ENCODE peak calls at places on chromosomes 5 and 9, in six cellular contexts. One of them, this sample, is unnamed. For H3K4me1, the result is how much of the 10 kb centered on the place peaks cover.

GRCh38 chr9:83027153-83027867 is 35.6 kb downstream of the RASEF start:
- DNase-seq in transverse colon: no peak
- DNase-seq in IMR-90: peak
- DNase-seq in prostate gland: no peak
- DNase-seq in endodermal cell: no peak
- DNase-seq in tibial artery: no peak
- DNase-seq in this sample: no peak

GRCh38 chr9:112533660-112534059 is 47.0 kb downstream of the KIAA1958 start:
- DNase-seq in transverse colon: no peak
- DNase-seq in IMR-90: no peak
- DNase-seq in prostate gland: no peak
- DNase-seq in endodermal cell: no peak
- DNase-seq in tibial artery: no peak
- DNase-seq in this sample: no peak

GRCh38 chr9:15372385-15373200 is 50.1 kb upstream of the SNAPC3 start:
- DNase-seq in transverse colon: no peak
- DNase-seq in IMR-90: no peak
- DNase-seq in prostate gland: no peak
- DNase-seq in endodermal cell: no peak
- DNase-seq in tibial artery: no peak
- DNase-seq in this sample: no peak

GRCh38 chr5:172284275-172284971 is 859 bp upstream of the UBTD2 start:
- DNase-seq in transverse colon: no peak
- DNase-seq in IMR-90: no peak
- DNase-seq in prostate gland: no peak
- DNase-seq in endodermal cell: no peak
- DNase-seq in tibial artery: peak
- DNase-seq in this sample: peak

GRCh38 chr5:170179626-170180025 is 53.2 kb upstream of the C5orf58 start:
- DNase-seq in transverse colon: no peak
- DNase-seq in IMR-90: no peak
- DNase-seq in prostate gland: no peak
- DNase-seq in endodermal cell: no peak
- DNase-seq in tibial artery: no peak
- DNase-seq in this sample: no peak

GRCh38 chr5:151238303-151238741 is 14.4 kb upstream of the CCDC69 start:
- DNase-seq in transverse colon: peak
- DNase-seq in IMR-90: no peak
- DNase-seq in prostate gland: no peak
- DNase-seq in endodermal cell: no peak
- DNase-seq in tibial artery: no peak
- DNase-seq in this sample: no peak

GRCh38 chr9:35756275-35756742 is 2.2 kb upstream of the MSMP start:
- DNase-seq in transverse colon: peak
- DNase-seq in IMR-90: no peak
- DNase-seq in prostate gland: peak
- DNase-seq in endodermal cell: no peak
- DNase-seq in tibial artery: no peak
- DNase-seq in this sample: peak

GRCh38 chr5:74095871-74096270 is 469.9 kb downstream of the ARHGEF28 start:
- DNase-seq in transverse colon: no peak
- DNase-seq in IMR-90: peak
- DNase-seq in prostate gland: no peak
- DNase-seq in endodermal cell: no peak
- DNase-seq in tibial artery: no peak
- DNase-seq in this sample: no peak

GRCh38 chr5:55517804-55518203 is 17.0 kb downstream of the PLPP1 start:
- DNase-seq in transverse colon: peak
- DNase-seq in IMR-90: no peak
- DNase-seq in prostate gland: no peak
- DNase-seq in endodermal cell: no peak
- DNase-seq in tibial artery: no peak
- DNase-seq in this sample: no peak

GRCh38 chr5:35902032-35902681 is 36.3 kb downstream of the CAPSL start:
- DNase-seq in transverse colon: no peak
- DNase-seq in IMR-90: peak
- DNase-seq in prostate gland: no peak
- DNase-seq in endodermal cell: no peak
- DNase-seq in tibial artery: no peak
- DNase-seq in this sample: no peak

GRCh38 chr9:85349046-85349445 is 392.7 kb downstream of the AGTPBP1 start:
- DNase-seq in transverse colon: no peak
- DNase-seq in IMR-90: no peak
- DNase-seq in prostate gland: no peak
- DNase-seq in endodermal cell: no peak
- DNase-seq in tibial artery: no peak
- DNase-seq in this sample: no peak

GRCh38 chr5:175657593-175658271 is at the start of gene HRH2:
- DNase-seq in transverse colon: peak
- DNase-seq in IMR-90: no peak
- DNase-seq in prostate gland: no peak
- DNase-seq in endodermal cell: peak
- DNase-seq in tibial artery: peak
- DNase-seq in this sample: no peak

GRCh38 chr5:153952893-153953292 is 85.8 kb downstream of the FAM114A2 start:
- DNase-seq in transverse colon: no peak
- DNase-seq in IMR-90: no peak
- DNase-seq in prostate gland: no peak
- DNase-seq in endodermal cell: no peak
- DNase-seq in tibial artery: no peak
- DNase-seq in this sample: no peak

DNA sequence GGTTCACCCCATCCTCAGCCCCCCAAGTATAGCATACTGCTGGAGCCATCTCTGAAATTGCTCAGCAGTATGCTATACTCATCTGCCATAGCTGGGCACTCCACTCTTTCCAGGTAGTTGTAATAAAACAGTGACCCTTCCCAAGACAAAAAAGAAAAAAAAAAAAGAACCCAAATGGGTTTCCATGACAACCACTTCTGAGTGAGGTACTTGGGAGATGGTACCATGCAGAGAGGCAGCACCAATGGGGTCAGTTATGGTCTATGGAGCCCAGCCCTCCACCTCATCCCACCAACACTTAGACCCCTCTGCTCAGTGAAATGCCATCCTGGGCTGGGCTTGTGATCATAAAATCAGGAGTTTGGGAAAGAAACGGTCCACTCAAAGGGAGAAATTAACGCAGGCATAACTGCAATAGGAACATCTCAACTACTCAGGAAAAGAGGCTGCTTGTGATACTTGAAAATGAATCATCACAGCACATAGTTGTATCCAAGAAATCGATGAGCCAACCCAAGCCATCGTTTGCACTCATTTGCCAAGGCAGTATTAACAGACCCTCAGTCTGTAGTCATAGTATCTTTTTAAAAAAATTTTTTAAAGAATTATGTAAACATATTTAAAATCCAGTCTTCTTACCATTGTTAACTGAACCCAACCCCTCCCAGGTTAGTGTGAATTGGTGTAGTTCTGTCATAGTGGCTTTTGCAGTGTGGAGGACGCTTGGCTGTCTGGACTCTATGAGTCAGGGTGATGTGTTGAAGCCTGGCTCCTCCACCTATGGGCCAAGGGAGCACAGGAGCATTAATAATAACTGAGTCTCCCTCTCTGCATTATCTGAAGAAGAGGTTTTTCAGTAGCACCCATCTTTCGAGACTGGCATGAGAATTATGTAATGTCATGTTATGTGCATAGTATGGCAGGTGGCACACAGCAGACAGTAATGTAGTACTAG is 402.7 kb downstream of the SPOCK1 start:
- DNase-seq in transverse colon: no peak
- DNase-seq in IMR-90: peak
- DNase-seq in prostate gland: no peak
- DNase-seq in endodermal cell: no peak
- DNase-seq in tibial artery: no peak
- DNase-seq in this sample: no peak
- TF ChIP-seq CTCF in transverse colon: no peak
- TF ChIP-seq CTCF in IMR-90: no peak
- TF ChIP-seq CTCF in prostate gland: no peak
- TF ChIP-seq CTCF in endodermal cell: no peak
- TF ChIP-seq CTCF in tibial artery: no peak
- TF ChIP-seq CTCF in this sample: no peak

GRCh38 chr5:89534331-89534730 is 651.3 kb upstream of the MEF2C start:
- DNase-seq in transverse colon: no peak
- DNase-seq in IMR-90: peak
- DNase-seq in prostate gland: no peak
- DNase-seq in endodermal cell: no peak
- DNase-seq in tibial artery: no peak
- DNase-seq in this sample: no peak
- H3K4me1 ChIP-seq in transverse colon: under half
- H3K4me1 ChIP-seq in IMR-90: under half
- H3K4me1 ChIP-seq in prostate gland: under half
- H3K4me1 ChIP-seq in endodermal cell: under half
- H3K4me1 ChIP-seq in tibial artery: under half
- H3K4me1 ChIP-seq in this sample: under half

GRCh38 chr9:100064872-100065581 is 33.8 kb downstream of the ERP44 start:
- DNase-seq in transverse colon: no peak
- DNase-seq in IMR-90: peak
- DNase-seq in prostate gland: no peak
- DNase-seq in endodermal cell: no peak
- DNase-seq in tibial artery: no peak
- DNase-seq in this sample: no peak
- H3K27ac ChIP-seq in transverse colon: no peak
- H3K27ac ChIP-seq in IMR-90: no peak
- H3K27ac ChIP-seq in prostate gland: no peak
- H3K27ac ChIP-seq in endodermal cell: no peak
- H3K27ac ChIP-seq in tibial artery: no peak
- H3K27ac ChIP-seq in this sample: no peak

GRCh38 chr9:37027582-37028424 is 6.3 kb downstream of the PAX5 start:
- DNase-seq in transverse colon: peak
- DNase-seq in IMR-90: peak
- DNase-seq in prostate gland: peak
- DNase-seq in endodermal cell: peak
- DNase-seq in tibial artery: peak
- DNase-seq in this sample: peak

GRCh38 chr9:37029776-37030590 is 4.1 kb downstream of the PAX5 start:
- DNase-seq in transverse colon: no peak
- DNase-seq in IMR-90: no peak
- DNase-seq in prostate gland: no peak
- DNase-seq in endodermal cell: peak
- DNase-seq in tibial artery: no peak
- DNase-seq in this sample: no peak

GRCh38 chr9:37030591-37030939 is 3.5 kb downstream of the PAX5 start:
- DNase-seq in transverse colon: no peak
- DNase-seq in IMR-90: no peak
- DNase-seq in prostate gland: no peak
- DNase-seq in endodermal cell: no peak
- DNase-seq in tibial artery: no peak
- DNase-seq in this sample: no peak

GRCh38 chr9:37028425-37029031 is 5.5 kb downstream of the PAX5 start:
- DNase-seq in transverse colon: no peak
- DNase-seq in IMR-90: no peak
- DNase-seq in prostate gland: no peak
- DNase-seq in endodermal cell: peak
- DNase-seq in tibial artery: no peak
- DNase-seq in this sample: no peak

DNA sequence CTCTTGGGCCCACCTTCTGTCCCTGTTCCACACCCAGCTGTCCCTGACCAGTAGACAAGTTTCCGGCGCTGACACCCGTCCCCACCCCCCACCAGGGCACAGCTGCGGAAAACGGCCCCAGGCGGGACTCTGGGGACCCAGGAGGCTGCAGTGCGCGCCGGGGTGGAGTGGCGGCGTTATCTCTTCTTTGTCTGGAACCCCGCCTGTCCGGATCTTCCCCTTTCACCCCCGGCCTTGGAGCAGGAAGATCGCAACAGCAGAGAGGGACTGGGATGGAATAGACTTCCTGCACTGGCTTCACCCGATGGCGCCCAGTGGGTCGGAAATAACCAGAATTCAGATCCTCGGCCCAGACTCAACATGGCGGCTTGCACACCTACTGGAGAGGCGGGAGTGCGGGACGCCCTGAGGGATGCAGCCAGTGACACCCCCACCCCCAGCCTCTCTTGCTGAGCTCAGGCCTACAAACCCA is 4.7 kb downstream of the PAX5 start:
- DNase-seq in transverse colon: no peak
- DNase-seq in IMR-90: no peak
- DNase-seq in prostate gland: no peak
- DNase-seq in endodermal cell: peak
- DNase-seq in tibial artery: no peak
- DNase-seq in this sample: no peak
- TF ChIP-seq CTCF in transverse colon: no peak
- TF ChIP-seq CTCF in IMR-90: no peak
- TF ChIP-seq CTCF in prostate gland: no peak
- TF ChIP-seq CTCF in endodermal cell: no peak
- TF ChIP-seq CTCF in tibial artery: no peak
- TF ChIP-seq CTCF in this sample: no peak

GRCh38 chr5:39158127-39158593 is 61.2 kb downstream of the FYB1 start:
- DNase-seq in transverse colon: no peak
- DNase-seq in IMR-90: no peak
- DNase-seq in prostate gland: no peak
- DNase-seq in endodermal cell: no peak
- DNase-seq in tibial artery: peak
- DNase-seq in this sample: no peak

GRCh38 chr5:39159986-39160490 is 59.3 kb downstream of the FYB1 start:
- DNase-seq in transverse colon: no peak
- DNase-seq in IMR-90: no peak
- DNase-seq in prostate gland: no peak
- DNase-seq in endodermal cell: no peak
- DNase-seq in tibial artery: no peak
- DNase-seq in this sample: no peak

GRCh38 chr5:39158786-39159185 is 60.6 kb downstream of the FYB1 start:
- DNase-seq in transverse colon: no peak
- DNase-seq in IMR-90: no peak
- DNase-seq in prostate gland: no peak
- DNase-seq in endodermal cell: no peak
- DNase-seq in tibial artery: no peak
- DNase-seq in this sample: no peak

GRCh38 chr5:39156082-39156481 is 63.3 kb downstream of the FYB1 start:
- DNase-seq in transverse colon: no peak
- DNase-seq in IMR-90: no peak
- DNase-seq in prostate gland: no peak
- DNase-seq in endodermal cell: no peak
- DNase-seq in tibial artery: no peak
- DNase-seq in this sample: no peak

GRCh38 chr5:39157679-39158078 is 61.7 kb downstream of the FYB1 start:
- DNase-seq in transverse colon: no peak
- DNase-seq in IMR-90: no peak
- DNase-seq in prostate gland: no peak
- DNase-seq in endodermal cell: no peak
- DNase-seq in tibial artery: no peak
- DNase-seq in this sample: no peak
- H3K4me1 ChIP-seq in transverse colon: under half
- H3K4me1 ChIP-seq in IMR-90: under half
- H3K4me1 ChIP-seq in prostate gland: under half
- H3K4me1 ChIP-seq in endodermal cell: under half
- H3K4me1 ChIP-seq in tibial artery: under half
- H3K4me1 ChIP-seq in this sample: under half

GRCh38 chr5:76414788-76415187 is 11.7 kb downstream of the IQGAP2 start:
- DNase-seq in transverse colon: no peak
- DNase-seq in IMR-90: no peak
- DNase-seq in prostate gland: no peak
- DNase-seq in endodermal cell: no peak
- DNase-seq in tibial artery: no peak
- DNase-seq in this sample: no peak
- H3K27ac ChIP-seq in transverse colon: no peak
- H3K27ac ChIP-seq in IMR-90: no peak
- H3K27ac ChIP-seq in prostate gland: peak
- H3K27ac ChIP-seq in endodermal cell: no peak
- H3K27ac ChIP-seq in tibial artery: no peak
- H3K27ac ChIP-seq in this sample: no peak

This sample was measured in lung.